ENCODE peak calls at places on chromosome 19, in four cellular contexts. One of them, this sample, is unnamed.

GRCh38 chr19:934865-935422 is 9.1 kb downstream of the ARID3A start:
- DNase-seq in skeletal muscle cell: peak
- DNase-seq in left cardiac atrium: peak
- DNase-seq in BE2C: peak
- DNase-seq in this sample: peak

GRCh38 chr19:1214862-1215731 is 9.5 kb downstream of the STK11 start:
- DNase-seq in skeletal muscle cell: no peak
- DNase-seq in BE2C: peak
- DNase-seq in left cardiac atrium: peak
- DNase-seq in this sample: peak

GRCh38 chr19:2186071-2186846 is 22.5 kb downstream of the DOT1L start:
- DNase-seq in left cardiac atrium: peak
- DNase-seq in BE2C: no peak
- DNase-seq in skeletal muscle cell: peak
- DNase-seq in this sample: peak

GRCh38 chr19:18338471-18339001 is 1.9 kb upstream of the PGPEP1 start:
- DNase-seq in left cardiac atrium: no peak
- DNase-seq in skeletal muscle cell: no peak
- DNase-seq in BE2C: no peak
- DNase-seq in this sample: no peak

GRCh38 chr19:17610384-17610783 is 54.9 kb downstream of the COLGALT1 start:
- DNase-seq in BE2C: no peak
- DNase-seq in skeletal muscle cell: no peak
- DNase-seq in left cardiac atrium: no peak
- DNase-seq in this sample: no peak

GRCh38 chr19:48578891-48579290 is 26.9 kb downstream of the SULT2B1 start:
- DNase-seq in left cardiac atrium: no peak
- DNase-seq in skeletal muscle cell: no peak
- DNase-seq in BE2C: no peak
- DNase-seq in this sample: no peak

GRCh38 chr19:3443840-3444694 is 36.3 kb downstream of the SMIM24 start:
- DNase-seq in left cardiac atrium: peak
- DNase-seq in BE2C: peak
- DNase-seq in skeletal muscle cell: no peak
- DNase-seq in this sample: peak

GRCh38 chr19:23415034-23415433 is 19.8 kb upstream of the ZNF91 start:
- DNase-seq in skeletal muscle cell: no peak
- DNase-seq in left cardiac atrium: no peak
- DNase-seq in BE2C: no peak
- DNase-seq in this sample: no peak

This sample was measured in Right ventricle myocardium inferior.